ENCODE peak calls at places on chromosomes 1 and 21, in nine cellular contexts. One of them, this sample, is unnamed.

GRCh38 chr1:64721576-64722145 is 23.2 kb upstream of the RAVER2 start:
- DNase-seq in CD4-positive, alpha-beta T cell: no peak
- DNase-seq in fibroblast of lung: no peak
- DNase-seq in foreskin keratinocyte: no peak
- DNase-seq in colonic mucosa: no peak
- DNase-seq in naive thymus-derived CD4-positive, alpha-beta T cell: no peak
- DNase-seq in upper lobe of left lung: no peak
- DNase-seq in CD8-positive, alpha-beta memory T cell: no peak
- DNase-seq in cardiac muscle cell: no peak
- DNase-seq in this sample: no peak

GRCh38 chr1:175599212-175599681 is 144.1 kb downstream of the TNR start:
- DNase-seq in CD4-positive, alpha-beta T cell: no peak
- DNase-seq in fibroblast of lung: no peak
- DNase-seq in foreskin keratinocyte: no peak
- DNase-seq in colonic mucosa: no peak
- DNase-seq in naive thymus-derived CD4-positive, alpha-beta T cell: no peak
- DNase-seq in upper lobe of left lung: peak
- DNase-seq in CD8-positive, alpha-beta memory T cell: no peak
- DNase-seq in cardiac muscle cell: peak
- DNase-seq in this sample: peak

GRCh38 chr1:24142546-24143431 is at the start of gene IL22RA1:
- DNase-seq in CD4-positive, alpha-beta T cell: no peak
- DNase-seq in fibroblast of lung: peak
- DNase-seq in foreskin keratinocyte: peak
- DNase-seq in colonic mucosa: peak
- DNase-seq in naive thymus-derived CD4-positive, alpha-beta T cell: no peak
- DNase-seq in upper lobe of left lung: peak
- DNase-seq in CD8-positive, alpha-beta memory T cell: no peak
- DNase-seq in cardiac muscle cell: peak
- DNase-seq in this sample: no peak

GRCh38 chr1:51484591-51484990 is 34.5 kb downstream of the EPS15 start:
- DNase-seq in CD4-positive, alpha-beta T cell: no peak
- DNase-seq in fibroblast of lung: peak
- DNase-seq in foreskin keratinocyte: peak
- DNase-seq in colonic mucosa: no peak
- DNase-seq in naive thymus-derived CD4-positive, alpha-beta T cell: no peak
- DNase-seq in upper lobe of left lung: no peak
- DNase-seq in CD8-positive, alpha-beta memory T cell: no peak
- DNase-seq in cardiac muscle cell: no peak
- DNase-seq in this sample: no peak

GRCh38 chr1:21671915-21672314 is 2.8 kb upstream of the RAP1GAP start:
- DNase-seq in CD4-positive, alpha-beta T cell: no peak
- DNase-seq in fibroblast of lung: no peak
- DNase-seq in foreskin keratinocyte: no peak
- DNase-seq in colonic mucosa: no peak
- DNase-seq in naive thymus-derived CD4-positive, alpha-beta T cell: no peak
- DNase-seq in upper lobe of left lung: no peak
- DNase-seq in CD8-positive, alpha-beta memory T cell: no peak
- DNase-seq in cardiac muscle cell: no peak
- DNase-seq in this sample: no peak

GRCh38 chr1:111045033-111045722 is 81.5 kb upstream of the LRIF1 start:
- DNase-seq in CD4-positive, alpha-beta T cell: no peak
- DNase-seq in fibroblast of lung: no peak
- DNase-seq in foreskin keratinocyte: no peak
- DNase-seq in colonic mucosa: no peak
- DNase-seq in naive thymus-derived CD4-positive, alpha-beta T cell: no peak
- DNase-seq in upper lobe of left lung: no peak
- DNase-seq in CD8-positive, alpha-beta memory T cell: no peak
- DNase-seq in cardiac muscle cell: peak
- DNase-seq in this sample: no peak

GRCh38 chr1:181803421-181803820 is 258.1 kb downstream of the ZNF648 start:
- DNase-seq in CD4-positive, alpha-beta T cell: no peak
- DNase-seq in fibroblast of lung: no peak
- DNase-seq in foreskin keratinocyte: no peak
- DNase-seq in colonic mucosa: no peak
- DNase-seq in naive thymus-derived CD4-positive, alpha-beta T cell: no peak
- DNase-seq in upper lobe of left lung: no peak
- DNase-seq in CD8-positive, alpha-beta memory T cell: no peak
- DNase-seq in cardiac muscle cell: no peak
- DNase-seq in this sample: no peak

GRCh38 chr1:8015036-8015808 is 10.9 kb downstream of the ERRFI1 start:
- DNase-seq in CD4-positive, alpha-beta T cell: no peak
- DNase-seq in fibroblast of lung: peak
- DNase-seq in foreskin keratinocyte: no peak
- DNase-seq in colonic mucosa: peak
- DNase-seq in naive thymus-derived CD4-positive, alpha-beta T cell: peak
- DNase-seq in upper lobe of left lung: no peak
- DNase-seq in CD8-positive, alpha-beta memory T cell: peak
- DNase-seq in cardiac muscle cell: peak
- DNase-seq in this sample: peak

GRCh38 chr1:178938281-178938958 is 67.5 kb upstream of the ANGPTL1 start:
- DNase-seq in CD4-positive, alpha-beta T cell: no peak
- DNase-seq in fibroblast of lung: no peak
- DNase-seq in foreskin keratinocyte: no peak
- DNase-seq in colonic mucosa: no peak
- DNase-seq in naive thymus-derived CD4-positive, alpha-beta T cell: no peak
- DNase-seq in upper lobe of left lung: no peak
- DNase-seq in CD8-positive, alpha-beta memory T cell: no peak
- DNase-seq in cardiac muscle cell: no peak
- DNase-seq in this sample: no peak

GRCh38 chr1:44222397-44223334 is 9.4 kb downstream of the DMAP1 start:
- DNase-seq in CD4-positive, alpha-beta T cell: no peak
- DNase-seq in fibroblast of lung: no peak
- DNase-seq in foreskin keratinocyte: no peak
- DNase-seq in colonic mucosa: no peak
- DNase-seq in naive thymus-derived CD4-positive, alpha-beta T cell: no peak
- DNase-seq in upper lobe of left lung: no peak
- DNase-seq in CD8-positive, alpha-beta memory T cell: no peak
- DNase-seq in cardiac muscle cell: no peak
- DNase-seq in this sample: no peak

GRCh38 chr1:66711420-66711819 is 40.8 kb upstream of the DYNLT5 start:
- DNase-seq in CD4-positive, alpha-beta T cell: no peak
- DNase-seq in fibroblast of lung: peak
- DNase-seq in foreskin keratinocyte: no peak
- DNase-seq in colonic mucosa: no peak
- DNase-seq in naive thymus-derived CD4-positive, alpha-beta T cell: no peak
- DNase-seq in upper lobe of left lung: no peak
- DNase-seq in CD8-positive, alpha-beta memory T cell: no peak
- DNase-seq in cardiac muscle cell: peak
- DNase-seq in this sample: peak

GRCh38 chr1:32758177-32758794 is 55.7 kb upstream of the SYNC start:
- DNase-seq in CD4-positive, alpha-beta T cell: no peak
- DNase-seq in fibroblast of lung: no peak
- DNase-seq in foreskin keratinocyte: no peak
- DNase-seq in colonic mucosa: no peak
- DNase-seq in naive thymus-derived CD4-positive, alpha-beta T cell: no peak
- DNase-seq in upper lobe of left lung: no peak
- DNase-seq in CD8-positive, alpha-beta memory T cell: no peak
- DNase-seq in cardiac muscle cell: no peak
- DNase-seq in this sample: no peak

GRCh38 chr1:32759997-32760623 is 57.0 kb downstream of the YARS1 start:
- DNase-seq in CD4-positive, alpha-beta T cell: no peak
- DNase-seq in fibroblast of lung: peak
- DNase-seq in foreskin keratinocyte: peak
- DNase-seq in colonic mucosa: peak
- DNase-seq in naive thymus-derived CD4-positive, alpha-beta T cell: no peak
- DNase-seq in upper lobe of left lung: peak
- DNase-seq in CD8-positive, alpha-beta memory T cell: no peak
- DNase-seq in cardiac muscle cell: peak
- DNase-seq in this sample: peak

GRCh38 chr1:32757213-32757895 is 54.8 kb upstream of the SYNC start:
- DNase-seq in CD4-positive, alpha-beta T cell: no peak
- DNase-seq in fibroblast of lung: no peak
- DNase-seq in foreskin keratinocyte: no peak
- DNase-seq in colonic mucosa: peak
- DNase-seq in naive thymus-derived CD4-positive, alpha-beta T cell: no peak
- DNase-seq in upper lobe of left lung: no peak
- DNase-seq in CD8-positive, alpha-beta memory T cell: no peak
- DNase-seq in cardiac muscle cell: no peak
- DNase-seq in this sample: no peak

GRCh38 chr1:32759521-32759980 is 57.0 kb upstream of the SYNC start:
- DNase-seq in CD4-positive, alpha-beta T cell: no peak
- DNase-seq in fibroblast of lung: no peak
- DNase-seq in foreskin keratinocyte: no peak
- DNase-seq in colonic mucosa: peak
- DNase-seq in naive thymus-derived CD4-positive, alpha-beta T cell: peak
- DNase-seq in upper lobe of left lung: no peak
- DNase-seq in CD8-positive, alpha-beta memory T cell: no peak
- DNase-seq in cardiac muscle cell: no peak
- DNase-seq in this sample: no peak

DNA sequence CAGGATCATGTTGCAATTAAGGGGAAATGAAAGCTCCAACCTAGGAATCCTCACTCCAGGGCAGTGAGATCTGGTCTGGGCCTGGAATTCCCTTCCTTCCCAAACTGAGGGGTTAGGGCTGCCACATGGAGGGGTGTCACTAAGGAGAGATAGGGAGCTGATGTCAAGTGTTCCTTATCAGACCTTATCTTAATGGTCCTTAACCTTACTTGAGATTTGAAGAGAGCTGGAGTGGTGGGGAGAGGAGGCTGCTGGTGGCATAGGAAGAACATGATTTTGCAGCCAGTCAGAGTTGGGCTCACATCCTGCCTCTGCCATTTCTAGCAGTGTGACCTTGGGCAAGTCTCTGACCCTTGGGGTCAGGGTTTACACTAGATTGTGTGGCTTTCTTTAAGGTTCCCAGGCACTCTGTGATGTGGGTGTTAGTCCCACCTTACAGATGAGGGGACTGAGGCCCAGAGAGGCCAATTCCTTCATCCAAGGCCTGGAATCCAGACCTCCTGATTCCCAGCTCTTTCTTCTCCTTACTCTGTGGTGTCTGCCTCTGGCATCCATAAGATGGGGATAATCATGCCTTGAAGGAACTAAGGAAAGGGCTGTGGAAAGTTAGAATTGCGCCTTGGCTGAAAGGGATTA is 56.3 kb upstream of the SYNC start:
- DNase-seq in CD4-positive, alpha-beta T cell: no peak
- DNase-seq in fibroblast of lung: no peak
- DNase-seq in foreskin keratinocyte: no peak
- DNase-seq in colonic mucosa: no peak
- DNase-seq in naive thymus-derived CD4-positive, alpha-beta T cell: no peak
- DNase-seq in upper lobe of left lung: no peak
- DNase-seq in CD8-positive, alpha-beta memory T cell: no peak
- DNase-seq in cardiac muscle cell: no peak
- DNase-seq in this sample: no peak
- H3K27ac ChIP-seq in CD4-positive, alpha-beta T cell: no peak
- H3K27ac ChIP-seq in fibroblast of lung: no peak
- H3K27ac ChIP-seq in foreskin keratinocyte: peak
- H3K27ac ChIP-seq in colonic mucosa: peak
- H3K27ac ChIP-seq in naive thymus-derived CD4-positive, alpha-beta T cell: no peak
- H3K27ac ChIP-seq in upper lobe of left lung: peak
- H3K27ac ChIP-seq in CD8-positive, alpha-beta memory T cell: no peak
- H3K27ac ChIP-seq in cardiac muscle cell: no peak
- H3K27ac ChIP-seq in this sample: no peak

GRCh38 chr21:26116456-26117011 is 54.0 kb downstream of the APP start:
- DNase-seq in CD4-positive, alpha-beta T cell: no peak
- DNase-seq in fibroblast of lung: peak
- DNase-seq in foreskin keratinocyte: no peak
- DNase-seq in colonic mucosa: no peak
- DNase-seq in naive thymus-derived CD4-positive, alpha-beta T cell: no peak
- DNase-seq in upper lobe of left lung: no peak
- DNase-seq in CD8-positive, alpha-beta memory T cell: no peak
- DNase-seq in cardiac muscle cell: peak
- DNase-seq in this sample: no peak
- H3K27ac ChIP-seq in CD4-positive, alpha-beta T cell: no peak
- H3K27ac ChIP-seq in fibroblast of lung: peak
- H3K27ac ChIP-seq in foreskin keratinocyte: peak
- H3K27ac ChIP-seq in colonic mucosa: no peak
- H3K27ac ChIP-seq in naive thymus-derived CD4-positive, alpha-beta T cell: no peak
- H3K27ac ChIP-seq in upper lobe of left lung: no peak
- H3K27ac ChIP-seq in CD8-positive, alpha-beta memory T cell: no peak
- H3K27ac ChIP-seq in cardiac muscle cell: no peak
- H3K27ac ChIP-seq in this sample: no peak

GRCh38 chr1:150484861-150485260 is 2.4 kb upstream of the TARS2 start:
- DNase-seq in CD4-positive, alpha-beta T cell: no peak
- DNase-seq in fibroblast of lung: peak
- DNase-seq in foreskin keratinocyte: no peak
- DNase-seq in colonic mucosa: no peak
- DNase-seq in naive thymus-derived CD4-positive, alpha-beta T cell: no peak
- DNase-seq in upper lobe of left lung: no peak
- DNase-seq in CD8-positive, alpha-beta memory T cell: no peak
- DNase-seq in cardiac muscle cell: peak
- DNase-seq in this sample: no peak

GRCh38 chr1:150484431-150484830 is 2.8 kb upstream of the TARS2 start:
- DNase-seq in CD4-positive, alpha-beta T cell: no peak
- DNase-seq in fibroblast of lung: peak
- DNase-seq in foreskin keratinocyte: peak
- DNase-seq in colonic mucosa: no peak
- DNase-seq in naive thymus-derived CD4-positive, alpha-beta T cell: no peak
- DNase-seq in upper lobe of left lung: no peak
- DNase-seq in CD8-positive, alpha-beta memory T cell: no peak
- DNase-seq in cardiac muscle cell: no peak
- DNase-seq in this sample: no peak

GRCh38 chr1:150487763-150488115 is 520 bp downstream of the TARS2 start:
- DNase-seq in CD4-positive, alpha-beta T cell: no peak
- DNase-seq in fibroblast of lung: no peak
- DNase-seq in foreskin keratinocyte: no peak
- DNase-seq in colonic mucosa: no peak
- DNase-seq in naive thymus-derived CD4-positive, alpha-beta T cell: no peak
- DNase-seq in upper lobe of left lung: no peak
- DNase-seq in CD8-positive, alpha-beta memory T cell: no peak
- DNase-seq in cardiac muscle cell: no peak
- DNase-seq in this sample: peak

DNA sequence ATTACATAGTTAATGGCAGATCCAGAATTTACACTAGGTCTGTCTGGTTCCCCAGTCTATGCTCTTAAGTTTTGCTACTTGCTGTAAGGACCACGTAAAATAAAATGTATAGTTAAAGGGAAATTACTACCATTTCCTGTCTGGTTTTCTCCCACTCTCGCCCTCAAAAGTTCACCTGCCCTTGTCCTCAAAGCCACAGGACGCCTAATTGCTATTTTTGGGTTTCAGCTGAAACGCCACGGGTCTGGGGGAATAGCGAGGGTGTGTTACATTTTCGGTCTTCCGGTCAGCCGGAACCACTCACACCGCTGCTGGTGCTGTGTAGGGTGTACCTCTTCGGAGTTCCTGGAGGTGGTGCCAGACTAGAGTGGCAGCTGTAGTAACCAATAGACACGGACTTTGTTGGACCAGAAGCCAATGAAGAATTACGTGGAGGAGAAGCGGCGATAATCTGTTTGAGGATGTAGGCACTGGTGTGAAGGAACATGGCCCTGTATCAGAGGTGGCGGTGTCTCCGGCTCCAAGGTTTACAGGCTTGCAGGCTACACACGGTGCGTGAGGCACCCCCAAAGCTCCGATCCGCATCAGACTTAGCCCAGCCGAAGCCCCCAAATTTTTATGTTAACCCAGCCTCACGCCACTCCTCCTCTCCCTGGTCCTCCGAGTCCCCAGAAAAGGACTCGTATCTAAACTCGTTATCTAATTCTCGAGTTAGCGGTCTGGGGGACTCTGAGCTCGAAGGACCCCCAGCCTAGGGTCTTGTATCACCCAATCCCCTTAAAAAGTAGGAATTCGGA is at the start of gene TARS2:
- DNase-seq in CD4-positive, alpha-beta T cell: peak
- DNase-seq in fibroblast of lung: peak
- DNase-seq in foreskin keratinocyte: peak
- DNase-seq in colonic mucosa: peak
- DNase-seq in naive thymus-derived CD4-positive, alpha-beta T cell: peak
- DNase-seq in upper lobe of left lung: no peak
- DNase-seq in CD8-positive, alpha-beta memory T cell: peak
- DNase-seq in cardiac muscle cell: peak
- DNase-seq in this sample: peak
- H3K27ac ChIP-seq in CD4-positive, alpha-beta T cell: peak
- H3K27ac ChIP-seq in fibroblast of lung: peak
- H3K27ac ChIP-seq in foreskin keratinocyte: peak
- H3K27ac ChIP-seq in colonic mucosa: peak
- H3K27ac ChIP-seq in naive thymus-derived CD4-positive, alpha-beta T cell: peak
- H3K27ac ChIP-seq in upper lobe of left lung: peak
- H3K27ac ChIP-seq in CD8-positive, alpha-beta memory T cell: peak
- H3K27ac ChIP-seq in cardiac muscle cell: peak
- H3K27ac ChIP-seq in this sample: no peak

GRCh38 chr1:36352910-36353878 is 29.7 kb upstream of the EVA1B start:
- DNase-seq in CD4-positive, alpha-beta T cell: no peak
- DNase-seq in fibroblast of lung: peak
- DNase-seq in foreskin keratinocyte: no peak
- DNase-seq in colonic mucosa: no peak
- DNase-seq in naive thymus-derived CD4-positive, alpha-beta T cell: no peak
- DNase-seq in upper lobe of left lung: no peak
- DNase-seq in CD8-positive, alpha-beta memory T cell: no peak
- DNase-seq in cardiac muscle cell: peak
- DNase-seq in this sample: no peak
- H3K27ac ChIP-seq in CD4-positive, alpha-beta T cell: no peak
- H3K27ac ChIP-seq in fibroblast of lung: peak
- H3K27ac ChIP-seq in foreskin keratinocyte: no peak
- H3K27ac ChIP-seq in colonic mucosa: no peak
- H3K27ac ChIP-seq in naive thymus-derived CD4-positive, alpha-beta T cell: no peak
- H3K27ac ChIP-seq in upper lobe of left lung: peak
- H3K27ac ChIP-seq in CD8-positive, alpha-beta memory T cell: no peak
- H3K27ac ChIP-seq in cardiac muscle cell: peak
- H3K27ac ChIP-seq in this sample: no peak

This sample was measured in neural progenitor cell.